ENCODE peak calls at places on chromosomes 12 and 14, in six cellular contexts. Q is stimulated activated CD8-positive, alpha-beta memory T cell treated with anti-CD3 and anti-CD28 coated beads, Interleukin-15, amount 100 ng/mL, for 48 hours; X is MM.1S; C is COR-L47; K is HEK293T; S is cerebellum. W is an unnamed sample.
A peak's percentile ranks its signal among the peaks of the same experiment; 100 is the strongest.

GRCh38 chr14:75126121-75126544 is 715 bp downstream of the NEK9 start:
- DNase-seq in C (no peak), K (no peak), Q (no peak), X (no peak), S (no peak), W (peak; percentile 25)

GRCh38 chr14:78519863-78520262 is 349.7 kb downstream of the NRXN3 start:
- DNase-seq in Q (no peak), K (peak; percentile 18), S (no peak), C (no peak), X (no peak), W (peak; percentile 48)

GRCh38 chr12:42695490-42695995 is 106.0 kb upstream of the PRICKLE1 start:
- DNase-seq in S (no peak), X (no peak), K (no peak), Q (no peak), C (no peak), W (peak; percentile 14)

GRCh38 chr12:5716991-5717390 is 228.1 kb downstream of the ANO2 start:
- DNase-seq in S (no peak), K (no peak), C (no peak), Q (no peak), X (no peak), W (no peak)

GRCh38 chr12:496736-497135 is 37.0 kb downstream of the B4GALNT3 start:
- DNase-seq in K (no peak), S (no peak), Q (no peak), X (no peak), C (no peak), W (no peak)

GRCh38 chr12:111636209-111636928 is 37.3 kb upstream of the ATXN2 start:
- DNase-seq in X (no peak), K (no peak), C (no peak), S (peak; percentile 75), Q (no peak), W (no peak)

GRCh38 chr12:108078428-108078827 is 50.7 kb upstream of the WSCD2 start:
- DNase-seq in S (no peak), Q (no peak), K (no peak), X (no peak), C (no peak), W (no peak)

GRCh38 chr14:85528882-85529585 is 910 bp upstream of the FLRT2 start:
- DNase-seq in X (no peak), Q (no peak), C (no peak), S (no peak), K (no peak), W (no peak)

GRCh38 chr14:77026930-77027537 is 1.5 kb downstream of the IRF2BPL start:
- DNase-seq in C (peak; percentile 43), K (peak; percentile 61), S (peak; percentile 53), Q (no peak), X (no peak), W (peak; percentile 78)

GRCh38 chr14:64074961-64075619 is 219.1 kb downstream of the ESR2 start:
- DNase-seq in C (no peak), S (no peak), Q (no peak), K (no peak), X (no peak), W (no peak)

GRCh38 chr12:72491399-72491798 is 219.2 kb downstream of the TRHDE start:
- DNase-seq in X (no peak), C (no peak), Q (no peak), S (no peak), K (no peak), W (no peak)

GRCh38 chr12:99529966-99530365 is 117.6 kb upstream of the GARIN6 start:
- DNase-seq in X (no peak), Q (no peak), K (no peak), S (no peak), C (no peak), W (peak; percentile 77)

GRCh38 chr14:101444116-101444515 is 117.2 kb upstream of the DIO3 start:
- DNase-seq in X (no peak), S (no peak), K (no peak), C (no peak), Q (no peak), W (no peak)

GRCh38 chr14:74333909-74334308 is 14.4 kb upstream of the VRTN start:
- DNase-seq in C (no peak), K (no peak), X (no peak), S (no peak), Q (no peak), W (no peak)

GRCh38 chr12:39297946-39298345 is 145.0 kb downstream of the KIF21A start:
- DNase-seq in X (no peak), Q (no peak), C (no peak), K (no peak), S (no peak), W (no peak)

GRCh38 chr12:16118586-16118985 is 158.9 kb downstream of the SLC15A5 start:
- DNase-seq in S (no peak), X (no peak), K (no peak), C (no peak), Q (no peak), W (no peak)

GRCh38 chr14:71371711-71372396 is 464.6 kb downstream of the PCNX1 start:
- DNase-seq in X (no peak), S (no peak), K (no peak), Q (no peak), C (no peak), W (peak; percentile 59)

GRCh38 chr12:2295941-2296461 is 243.2 kb downstream of the CACNA1C start:
- DNase-seq in Q (no peak), C (no peak), S (peak; percentile 42), X (no peak), K (no peak), W (no peak)

GRCh38 chr12:120080043-120080400 is 36.5 kb downstream of the RAB35 start:
- DNase-seq in X (no peak), C (no peak), S (no peak), Q (no peak), K (no peak), W (no peak)

GRCh38 chr12:69059465-69060457 is 126.8 kb upstream of the CPM start:
- DNase-seq in Q (no peak), K (no peak), X (no peak), C (no peak), S (no peak), W (no peak)

GRCh38 chr14:102474934-102475333 is 34.6 kb downstream of the ANKRD9 start:
- DNase-seq in S (no peak), X (no peak), K (no peak), Q (no peak), C (no peak), W (no peak)

W was measured in GM12865.